ENCODE peak calls at places on chromosome X, in four cellular contexts. M is heart left ventricle, A is Peyer's patch, Z is kidney. R is an unnamed sample.

GRCh38 chrX:154409222-154409871 is at the start of gene DNASE1L1:
- DNase-seq in M (peak; percentile 83), A (peak; percentile 55), Z (peak; percentile 95), R (peak; percentile 50)

GRCh38 chrX:136767104-136767941 is 13.4 kb downstream of the ARHGEF6 start:
- DNase-seq in M (peak; percentile 73), A (peak; percentile 53), Z (peak; percentile 83), R (peak; percentile 73)

GRCh38 chrX:53682885-53683555 is 3.5 kb downstream of the HUWE1 start:
- DNase-seq in M (no peak), A (no peak), Z (no peak), R (no peak)

GRCh38 chrX:136456133-136456532 is 31.6 kb upstream of the BRS3 start:
- DNase-seq in M (no peak), A (no peak), Z (no peak), R (no peak)

GRCh38 chrX:51893931-51894696 is 691 bp downstream of the MAGED1 start:
- DNase-seq in M (peak; percentile 10), A (no peak), Z (no peak), R (peak; percentile 62)

GRCh38 chrX:17860179-17860780 is 818 bp downstream of the RAI2 start:
- DNase-seq in M (no peak), A (no peak), Z (peak; percentile 73), R (peak; percentile 18)

GRCh38 chrX:15343075-15343476 is 7.8 kb upstream of the PIGA start:
- DNase-seq in M (no peak), A (no peak), Z (no peak), R (peak; percentile 7)

GRCh38 chrX:45750639-45751038 is 550.0 kb upstream of the DIPK2B start:
- DNase-seq in M (peak; percentile 15), A (no peak), Z (no peak), R (peak; percentile 13)

GRCh38 chrX:39808471-39808917 is 289.3 kb downstream of the BCOR start:
- DNase-seq in M (peak; percentile 20), A (no peak), Z (peak; percentile 80), R (no peak)

GRCh38 chrX:25039036-25039435 is 23.3 kb upstream of the ARX start:
- DNase-seq in M (no peak), A (no peak), Z (no peak), R (no peak)

GRCh38 chrX:64196606-64197005 is 8.9 kb downstream of the AMER1 start:
- DNase-seq in M (no peak), A (no peak), Z (no peak), R (no peak)

GRCh38 chrX:7083468-7084396 is 63.8 kb upstream of the STS start:
- DNase-seq in M (no peak), A (peak; percentile 78), Z (no peak), R (no peak)

GRCh38 chrX:36443007-36443406 is 523.5 kb downstream of the CFAP47 start:
- DNase-seq in M (no peak), A (no peak), Z (no peak), R (no peak)

GRCh38 chrX:119942173-119942819 is 1.3 kb downstream of the NKAP start:
- DNase-seq in M (no peak), A (no peak), Z (no peak), R (no peak)

GRCh38 chrX:40009462-40009851 is 88.3 kb downstream of the BCOR start:
- DNase-seq in M (no peak), A (no peak), Z (no peak), R (no peak)

GRCh38 chrX:103540145-103540544 is 20.9 kb upstream of the RAB40A start:
- DNase-seq in M (no peak), A (no peak), Z (no peak), R (no peak)

GRCh38 chrX:7574325-7574724 is 268.6 kb upstream of the VCX start:
- DNase-seq in M (no peak), A (no peak), Z (no peak), R (no peak)

GRCh38 chrX:115234220-115234557 is 293 bp upstream of the LRCH2 start:
- DNase-seq in M (no peak), A (no peak), Z (no peak), R (no peak)

GRCh38 chrX:2654436-2655340 is 36.4 kb upstream of the CD99 start:
- DNase-seq in M (no peak), A (no peak), Z (no peak), R (peak; percentile 82)

GRCh38 chrX:125646195-125646594 is 326.5 kb downstream of the TEX13C start:
- DNase-seq in M (no peak), A (no peak), Z (no peak), R (no peak)

GRCh38 chrX:45347877-45348675 is 147.4 kb upstream of the DIPK2B start:
- DNase-seq in M (no peak), A (no peak), Z (no peak), R (no peak)

GRCh38 chrX:19535481-19535880 is 20.2 kb upstream of the MAP3K15 start:
- DNase-seq in M (no peak), A (no peak), Z (no peak), R (no peak)
- TF ChIP-seq CTCF in M (no peak), A (no peak), Z (no peak), R (peak; percentile 49)

GRCh38 chrX:79089897-79090584 is 54.4 kb upstream of the GPR174 start:
- DNase-seq in M (no peak), A (no peak), Z (no peak), R (no peak)

GRCh38 chrX:79080131-79080530 is 64.4 kb upstream of the GPR174 start:
- DNase-seq in M (no peak), A (no peak), Z (no peak), R (no peak)

GRCh38 chrX:79082886-79083285 is 61.6 kb upstream of the GPR174 start:
- DNase-seq in M (no peak), A (no peak), Z (no peak), R (no peak)

GRCh38 chrX:79081895-79082512 is 62.5 kb upstream of the GPR174 start:
- DNase-seq in M (peak; percentile 6), A (no peak), Z (no peak), R (peak; percentile 6)

GRCh38 chrX:79084923-79085322 is 59.6 kb upstream of the GPR174 start:
- DNase-seq in M (no peak), A (no peak), Z (no peak), R (no peak)
- H3K27ac ChIP-seq in M (no peak overlapping the region), A (no peak overlapping the region), Z (no peak overlapping the region), R (no peak overlapping the region)

DNA sequence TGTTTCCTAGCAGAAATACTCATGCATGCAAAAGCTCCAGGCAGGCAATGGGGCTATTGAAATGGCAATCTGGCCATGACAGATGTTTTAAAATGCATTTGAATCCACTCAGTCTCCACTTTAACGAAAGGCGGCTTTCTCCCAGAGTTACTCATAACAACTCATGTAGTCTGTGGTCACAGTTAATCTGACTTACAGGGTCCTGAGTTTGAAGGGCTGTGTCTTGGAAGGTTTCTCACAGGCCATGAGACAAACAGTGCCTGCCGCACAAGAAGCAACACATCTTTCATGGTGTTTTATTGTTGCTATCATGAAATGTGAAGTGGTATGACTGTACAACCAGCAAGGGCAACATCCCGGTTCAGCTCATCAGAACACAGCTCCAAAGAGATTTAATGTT is 185.8 kb downstream of the AMELX start:
- DNase-seq in M (no peak), A (no peak), Z (no peak), R (no peak)
- H3K4me3 ChIP-seq in M (no peak overlapping the region), A (no peak overlapping the region), Z (no peak overlapping the region), R (no peak overlapping the region)

DNA sequence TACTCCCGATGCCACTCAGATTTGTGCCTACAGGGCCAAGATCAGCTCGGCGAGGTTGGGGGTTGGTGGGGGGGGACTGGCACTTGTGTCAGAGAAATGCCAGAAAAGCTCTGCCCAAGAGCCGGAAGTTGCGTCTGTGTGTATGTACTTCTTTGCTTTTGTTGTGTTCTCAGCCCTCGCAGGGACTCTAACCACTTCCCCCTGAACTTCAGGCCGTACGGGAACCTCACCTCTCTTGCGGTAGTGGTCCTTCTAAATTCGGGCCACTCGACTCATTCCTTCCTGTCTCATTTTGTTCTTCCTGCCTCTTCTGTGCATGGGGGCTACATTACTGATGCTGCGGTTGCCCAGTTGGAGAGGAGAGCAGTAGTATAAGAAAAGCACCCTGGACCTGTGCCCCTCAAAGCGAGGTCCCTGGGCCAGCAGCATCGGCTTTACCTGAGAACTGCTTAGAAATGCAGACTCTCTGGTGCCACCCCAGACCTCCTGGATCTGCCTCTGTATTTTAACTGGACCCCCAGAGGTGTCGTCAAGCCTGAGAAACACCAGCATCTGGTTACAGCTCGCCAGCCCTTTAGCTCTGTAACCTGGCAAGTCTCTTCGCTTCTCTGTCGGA is 146.3 kb upstream of the RPS6KA3 start:
- DNase-seq in M (peak; percentile 8), A (peak; percentile 74), Z (peak; percentile 72), R (no peak)
- TF ChIP-seq CTCF in M (no peak), A (no peak), Z (no peak), R (no peak)

GRCh38 chrX:110182865-110183264 is 135.0 kb downstream of the AMMECR1 start:
- DNase-seq in M (no peak), A (no peak), Z (no peak), R (no peak)

GRCh38 chrX:110182362-110182761 is 135.5 kb downstream of the AMMECR1 start:
- DNase-seq in M (no peak), A (no peak), Z (no peak), R (no peak)

GRCh38 chrX:110180176-110180927 is 137.5 kb downstream of the AMMECR1 start:
- DNase-seq in M (no peak), A (no peak), Z (no peak), R (no peak)

GRCh38 chrX:110181459-110182137 is 136.3 kb downstream of the AMMECR1 start:
- DNase-seq in M (no peak), A (no peak), Z (no peak), R (no peak)

DNA sequence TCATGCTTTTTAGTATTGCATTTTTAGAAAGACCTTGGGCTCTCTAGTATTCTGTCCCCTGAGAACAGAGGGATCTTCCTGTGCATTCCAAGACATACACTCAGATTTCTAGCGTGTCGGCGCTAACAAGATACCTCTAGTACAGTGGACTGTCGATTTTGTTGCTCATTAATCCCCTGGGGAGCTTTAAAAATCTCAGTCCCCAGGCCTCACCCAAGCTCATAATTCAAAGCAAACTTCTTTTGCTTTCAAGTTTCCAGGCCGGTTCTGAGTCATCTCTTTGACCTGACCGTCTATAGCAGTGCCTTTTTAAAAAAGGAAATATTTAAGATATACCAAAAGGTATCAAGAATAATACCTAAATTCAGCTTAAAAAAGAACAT is 137.0 kb downstream of the AMMECR1 start:
- DNase-seq in M (no peak), A (no peak), Z (no peak), R (no peak)
- H3K27ac ChIP-seq in M (no peak overlapping the region), A (no peak overlapping the region), Z (no peak overlapping the region), R (no peak overlapping the region)

GRCh38 chrX:10157545-10157944 is 770 bp downstream of the CLCN4 start:
- DNase-seq in M (no peak), A (no peak), Z (no peak), R (no peak)
- H3K4me3 ChIP-seq in M (peak overlapping the region; percentile 52), A (no peak overlapping the region), Z (peak overlapping the region; percentile 44), R (no peak overlapping the region)

GRCh38 chrX:106397788-106398538 is 213.8 kb upstream of the RADX start:
- DNase-seq in M (no peak), A (no peak), Z (no peak), R (no peak)
- TF ChIP-seq CTCF in M (no peak), A (no peak), Z (no peak), R (no peak)

R was measured in body of pancreas.